ENCODE peak calls at places on chromosome 2, in nine cellular contexts. W is astrocyte of the hippocampus; U is activated naive CD8-positive, alpha-beta T cell treated with anti-CD3 and anti-CD28 coated beads, Interleukin-2, amount 50 U/mL, for 24 hours; C is effector memory CD8-positive, alpha-beta T cell; Z is EH; S is OCI-M1; K is HuH-7.5; E is ascending aorta; V is AG10803. T is an unnamed sample.

GRCh38 chr2:40289771-40290404 is 162.0 kb downstream of the SLC8A1 start:
- DNase-seq in U (no peak), K (no peak), Z (no peak), W (no peak), S (peak; percentile 48), C (no peak), V (no peak), E (no peak), T (no peak)

GRCh38 chr2:188598551-188598950 is 306.9 kb downstream of the GULP1 start:
- DNase-seq in S (no peak), U (no peak), E (peak; percentile 59), V (no peak), K (peak; percentile 26), W (peak; percentile 65), C (no peak), Z (no peak), T (no peak)

GRCh38 chr2:97005353-97005752 is 19.0 kb upstream of the FAM178B start:
- DNase-seq in K (no peak), C (no peak), W (peak; percentile 2), U (no peak), Z (peak; percentile 6), V (no peak), E (no peak), S (peak; percentile 17), T (no peak)

GRCh38 chr2:196059491-196059960 is 9.1 kb downstream of the DNAH7 start:
- DNase-seq in W (peak; percentile 19), Z (no peak), K (no peak), E (no peak), V (no peak), U (no peak), S (no peak), C (no peak), T (no peak)

GRCh38 chr2:29134933-29135332 is 19.7 kb downstream of the CLIP4 start:
- DNase-seq in S (no peak), E (no peak), W (no peak), Z (no peak), C (no peak), V (no peak), U (no peak), K (no peak), T (no peak)

GRCh38 chr2:216317831-216318230 is 54.5 kb downstream of the MARCHF4 start:
- DNase-seq in S (no peak), U (no peak), C (no peak), K (no peak), W (no peak), Z (no peak), V (no peak), E (no peak), T (no peak)

GRCh38 chr2:7844414-7844961 is 837.4 kb upstream of the ID2 start:
- DNase-seq in U (no peak), K (no peak), C (no peak), V (peak; percentile 74), Z (no peak), E (no peak), W (peak; percentile 18), S (no peak), T (no peak)

GRCh38 chr2:7497223-7497622 is 580.0 kb downstream of the RNF144A start:
- DNase-seq in W (no peak), C (peak; percentile 9), U (no peak), K (no peak), S (no peak), V (peak; percentile 25), E (no peak), Z (no peak), T (no peak)

GRCh38 chr2:239245872-239246701 is 154.7 kb downstream of the HDAC4 start:
- DNase-seq in U (no peak), S (no peak), C (no peak), W (peak; percentile 61), K (no peak), V (no peak), Z (no peak), E (peak; percentile 63), T (no peak)

GRCh38 chr2:45177870-45178269 is 168.6 kb upstream of the SIX2 start:
- DNase-seq in Z (peak; percentile 98), K (no peak), C (no peak), E (no peak), W (peak; percentile 92), U (no peak), S (peak; percentile 65), V (peak; percentile 100), T (no peak)

GRCh38 chr2:63819765-63820717 is 21.7 kb upstream of the UGP2 start:
- DNase-seq in U (no peak), W (no peak), K (no peak), S (peak; percentile 10), Z (peak; percentile 16), C (no peak), E (no peak), V (peak; percentile 88), T (no peak)

GRCh38 chr2:201517094-201517493 is 65.6 kb downstream of the STRADB start:
- DNase-seq in E (no peak), K (no peak), W (peak; percentile 67), C (no peak), U (no peak), V (peak; percentile 59), S (no peak), Z (peak; percentile 86), T (no peak)

GRCh38 chr2:1990724-1991123 is 246.4 kb upstream of the PXDN start:
- DNase-seq in K (no peak), Z (peak; percentile 80), W (peak; percentile 84), S (no peak), V (peak; percentile 15), C (no peak), U (no peak), E (no peak), T (peak; percentile 10)

GRCh38 chr2:223643310-223643709 is 41.1 kb upstream of the SCG2 start:
- DNase-seq in E (no peak), U (no peak), V (no peak), K (no peak), S (no peak), Z (no peak), W (peak; percentile 45), C (no peak), T (no peak)